ENCODE peak calls at places on chromosomes 16 and 17, in four cellular contexts. J is K562, C is HCT116, Y is H1. V is an unnamed sample.

GRCh38 chr16:5870886-5871715 is 773.5 kb upstream of the EEF2KMT start:
- DNase-seq in J (no peak), C (no peak), Y (no peak), V (no peak)

GRCh38 chr16:89358030-89359005 is 132.0 kb downstream of the ANKRD11 start:
- DNase-seq in J (no peak), C (no peak), Y (no peak), V (no peak)

GRCh38 chr17:74738051-74738996 is 1.3 kb downstream of the RAB37 start:
- DNase-seq in J (no peak), C (no peak), Y (no peak), V (peak; percentile 60)

GRCh38 chr16:6016530-6017184 is 919.1 kb upstream of the EEF2KMT start:
- DNase-seq in J (peak; percentile 65), C (no peak), Y (no peak), V (no peak)

GRCh38 chr16:4433228-4433627 is 7.6 kb downstream of the DNAJA3 start:
- DNase-seq in J (no peak), C (no peak), Y (no peak), V (no peak)

GRCh38 chr16:35750701-35751104 is 2291.3 kb downstream of the TP53TG3F start:
- DNase-seq in J (no peak), C (no peak), Y (no peak), V (no peak)

GRCh38 chr17:4001048-4001590 is 36.9 kb upstream of the ATP2A3 start:
- DNase-seq in J (no peak), C (no peak), Y (no peak), V (no peak)

GRCh38 chr17:44878627-44879221 is 20.5 kb downstream of the EFTUD2 start:
- DNase-seq in J (peak; percentile 34), C (peak; percentile 6), Y (no peak), V (no peak)

GRCh38 chr16:81599034-81599744 is 154.6 kb downstream of the CMIP start:
- DNase-seq in J (no peak), C (no peak), Y (no peak), V (no peak)

GRCh38 chr17:82319619-82320062 is 2.2 kb upstream of the CD7 start:
- DNase-seq in J (no peak), C (no peak), Y (no peak), V (no peak)

GRCh38 chr16:6913535-6913934 is 419.1 kb upstream of the RBFOX1 start:
- DNase-seq in J (no peak), C (no peak), Y (no peak), V (no peak)

GRCh38 chr17:57654040-57654775 is 90.9 kb downstream of the CCDC182 start:
- DNase-seq in J (no peak), C (no peak), Y (no peak), V (no peak)

GRCh38 chr16:35734728-35735402 is 2275.5 kb downstream of the TP53TG3F start:
- DNase-seq in J (no peak), C (no peak), Y (no peak), V (no peak)

GRCh38 chr17:14784997-14785696 is 480.0 kb downstream of the PMP22 start:
- DNase-seq in J (no peak), C (no peak), Y (no peak), V (no peak)

GRCh38 chr16:19601083-19601976 is 45.8 kb downstream of the VPS35L start:
- DNase-seq in J (peak; percentile 46), C (peak; percentile 36), Y (no peak), V (no peak)

GRCh38 chr16:49639739-49640388 is 216.0 kb downstream of the ZNF423 start:
- DNase-seq in J (no peak), C (no peak), Y (peak; percentile 13), V (no peak)

GRCh38 chr17:82952019-82952418 is 112.2 kb upstream of the ZNF750 start:
- DNase-seq in J (no peak), C (no peak), Y (no peak), V (no peak)

GRCh38 chr16:53695070-53695469 is 8.6 kb downstream of the RPGRIP1L start:
- DNase-seq in J (no peak), C (no peak), Y (no peak), V (no peak)

GRCh38 chr17:15963670-15964110 is 18.8 kb downstream of the ADORA2B start:
- DNase-seq in J (no peak), C (peak; percentile 96), Y (no peak), V (no peak)

GRCh38 chr16:56203052-56203451 is 11.8 kb downstream of the GNAO1 start:
- DNase-seq in J (peak; percentile 60), C (peak; percentile 16), Y (no peak), V (no peak)
- TF ChIP-seq EGR1 in J (no peak), C (no peak), Y (no peak), V (no peak)

GRCh38 chr16:27644165-27644564 is 94.2 kb downstream of the KATNIP start:
- DNase-seq in J (no peak), C (no peak), Y (no peak), V (no peak)
- TF ChIP-seq EGR1 in J (no peak), C (no peak), Y (no peak), V (no peak)

DNA sequence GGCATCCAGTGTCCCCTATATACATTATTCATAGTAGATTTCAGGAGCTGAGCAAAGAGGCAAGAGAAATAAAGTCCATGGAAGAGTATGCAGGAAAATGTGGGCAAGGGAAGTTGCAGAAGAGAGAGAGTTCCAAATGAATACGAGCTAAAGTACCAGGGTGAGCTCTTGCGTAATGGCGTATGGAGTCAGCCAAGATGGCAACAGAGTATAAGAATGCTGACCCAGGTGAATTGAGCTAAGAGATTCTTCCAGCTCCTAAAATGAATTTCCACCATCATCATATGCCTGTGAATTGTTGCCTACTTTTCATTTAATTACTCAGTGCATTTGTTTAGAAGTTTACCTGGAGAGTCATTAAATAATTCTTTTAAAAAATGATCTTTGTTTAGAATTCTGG is 153.2 kb upstream of the CNTNAP4 start:
- DNase-seq in J (no peak), C (no peak), Y (no peak), V (no peak)
- TF ChIP-seq EGR1 in J (no peak), C (no peak), Y (no peak), V (no peak)

DNA sequence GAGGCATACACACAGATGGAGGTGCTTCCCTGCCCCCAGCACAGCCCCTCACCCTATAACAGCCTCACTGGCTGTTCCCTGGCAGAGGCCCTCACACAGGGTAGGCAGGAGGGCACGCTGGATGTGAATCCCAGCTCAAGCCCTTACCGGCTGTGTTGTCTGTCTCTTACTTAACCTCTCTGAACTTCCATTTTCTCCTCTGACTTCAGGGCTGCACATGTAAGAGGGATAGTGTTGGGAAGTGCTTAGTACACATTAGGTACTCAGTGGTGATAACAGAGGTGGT is 24.6 kb upstream of the EIF1 start:
- DNase-seq in J (no peak), C (no peak), Y (no peak), V (no peak)
- TF ChIP-seq EGR1 in J (no peak), C (no peak), Y (no peak), V (no peak)

GRCh38 chr17:76542984-76543383 is 3.1 kb downstream of the PRCD start:
- DNase-seq in J (no peak), C (no peak), Y (no peak), V (no peak)

GRCh38 chr17:76544916-76545365 is 5.1 kb downstream of the PRCD start:
- DNase-seq in J (no peak), C (no peak), Y (no peak), V (no peak)

GRCh38 chr17:76543482-76544122 is 3.8 kb downstream of the PRCD start:
- DNase-seq in J (no peak), C (no peak), Y (no peak), V (no peak)

GRCh38 chr17:76545918-76546555 is 6.2 kb downstream of the PRCD start:
- DNase-seq in J (no peak), C (no peak), Y (no peak), V (no peak)

DNA sequence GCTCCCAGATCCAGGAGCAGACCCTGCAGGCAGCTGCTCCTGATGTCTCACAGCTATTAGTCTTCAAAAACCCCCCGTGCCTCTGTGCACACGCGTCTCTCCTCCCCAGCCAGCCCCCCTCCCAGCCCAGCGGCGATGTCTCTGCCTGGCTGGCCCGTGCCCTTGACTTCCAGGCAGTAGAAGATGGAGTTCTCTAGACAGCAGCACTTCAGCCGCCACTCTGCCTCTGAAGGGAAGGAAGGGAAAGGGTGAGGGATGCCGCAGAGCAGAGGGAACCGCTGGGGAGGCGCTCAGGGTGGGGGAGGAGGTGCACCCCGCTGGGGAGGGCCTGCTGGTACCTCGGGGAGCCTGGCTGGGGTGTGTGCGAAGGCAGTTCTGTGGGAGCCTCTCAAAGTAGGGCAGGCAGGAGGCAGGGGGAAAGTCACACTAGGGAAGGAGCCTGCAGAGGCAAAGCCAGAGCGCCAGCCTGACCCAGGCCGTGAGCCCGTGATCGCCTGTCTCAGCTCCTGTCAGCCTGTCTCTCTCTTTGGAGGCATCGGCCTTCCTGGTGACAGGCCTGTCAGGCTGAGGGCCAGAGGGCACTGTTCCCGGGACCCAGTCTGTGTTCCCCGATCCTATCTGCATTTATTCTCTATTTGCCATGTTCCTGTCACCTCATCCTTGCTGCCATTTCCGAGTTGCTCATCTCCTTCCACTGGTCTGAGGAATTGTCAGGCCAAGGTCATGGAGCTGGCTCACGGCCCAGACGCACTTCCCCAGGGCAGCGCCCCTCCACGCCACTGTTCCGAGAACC is 4.5 kb downstream of the PRCD start:
- DNase-seq in J (no peak), C (no peak), Y (no peak), V (no peak)
- TF ChIP-seq EGR1 in J (no peak), C (no peak), Y (no peak), V (no peak)